ENCODE peak calls at places on chromosomes 2 and 18, in six cellular contexts. I is IMR-90, D is K562, X is colonic mucosa, Y is uterus, H is stomach. F is an unnamed sample. For H3K36me3, the result is how much of the 10 kb centered on the place peaks cover.

GRCh38 chr2:86000131-86000937 is 105.4 kb downstream of the POLR1A start:
- DNase-seq in I (no peak), D (peak), X (no peak), Y (no peak), H (no peak), F (no peak)

GRCh38 chr18:74252032-74252380 is 39.8 kb downstream of the CYB5A start:
- DNase-seq in I (peak), D (no peak), X (no peak), Y (no peak), H (no peak), F (no peak)

GRCh38 chr2:32773409-32773808 is 145.6 kb downstream of the TTC27 start:
- DNase-seq in I (no peak), D (no peak), X (no peak), Y (no peak), H (no peak), F (no peak)

GRCh38 chr2:234682492-234683228 is 185.8 kb upstream of the ARL4C start:
- DNase-seq in I (peak), D (no peak), X (no peak), Y (no peak), H (no peak), F (no peak)

GRCh38 chr2:84458436-84459027 is 548 bp downstream of the SUCLG1 start:
- DNase-seq in I (peak), D (peak), X (peak), Y (no peak), H (no peak), F (no peak)

GRCh38 chr2:20617892-20618467 is 32.9 kb downstream of the HS1BP3 start:
- DNase-seq in I (peak), D (peak), X (peak), Y (peak), H (peak), F (peak)

GRCh38 chr2:19682493-19682892 is 219.3 kb downstream of the TTC32 start:
- DNase-seq in I (peak), D (no peak), X (no peak), Y (no peak), H (no peak), F (no peak)

GRCh38 chr2:120605231-120605935 is 130.3 kb upstream of the GLI2 start:
- DNase-seq in I (peak), D (no peak), X (no peak), Y (no peak), H (no peak), F (peak)

GRCh38 chr2:140876015-140876414 is 1254.8 kb downstream of the LRP1B start:
- DNase-seq in I (no peak), D (no peak), X (no peak), Y (no peak), H (no peak), F (no peak)

GRCh38 chr2:220163486-220163885 is 536.1 kb downstream of the SLC4A3 start:
- DNase-seq in I (peak), D (no peak), X (no peak), Y (no peak), H (no peak), F (no peak)

GRCh38 chr2:222709191-222709891 is 37.9 kb downstream of the MOGAT1 start:
- DNase-seq in I (peak), D (peak), X (peak), Y (peak), H (peak), F (peak)

GRCh38 chr2:43076676-43077075 is 149.7 kb downstream of the ZFP36L2 start:
- DNase-seq in I (no peak), D (no peak), X (no peak), Y (no peak), H (no peak), F (no peak)

GRCh38 chr2:85802337-85803103 is 48.7 kb downstream of the ATOH8 start:
- DNase-seq in I (peak), D (no peak), X (no peak), Y (no peak), H (no peak), F (no peak)

GRCh38 chr18:9918016-9918680 is 4.3 kb downstream of the VAPA start:
- DNase-seq in I (peak), D (no peak), X (no peak), Y (no peak), H (no peak), F (no peak)

GRCh38 chr2:7269993-7270392 is 352.8 kb downstream of the RNF144A start:
- DNase-seq in I (no peak), D (no peak), X (no peak), Y (no peak), H (no peak), F (no peak)

DNA sequence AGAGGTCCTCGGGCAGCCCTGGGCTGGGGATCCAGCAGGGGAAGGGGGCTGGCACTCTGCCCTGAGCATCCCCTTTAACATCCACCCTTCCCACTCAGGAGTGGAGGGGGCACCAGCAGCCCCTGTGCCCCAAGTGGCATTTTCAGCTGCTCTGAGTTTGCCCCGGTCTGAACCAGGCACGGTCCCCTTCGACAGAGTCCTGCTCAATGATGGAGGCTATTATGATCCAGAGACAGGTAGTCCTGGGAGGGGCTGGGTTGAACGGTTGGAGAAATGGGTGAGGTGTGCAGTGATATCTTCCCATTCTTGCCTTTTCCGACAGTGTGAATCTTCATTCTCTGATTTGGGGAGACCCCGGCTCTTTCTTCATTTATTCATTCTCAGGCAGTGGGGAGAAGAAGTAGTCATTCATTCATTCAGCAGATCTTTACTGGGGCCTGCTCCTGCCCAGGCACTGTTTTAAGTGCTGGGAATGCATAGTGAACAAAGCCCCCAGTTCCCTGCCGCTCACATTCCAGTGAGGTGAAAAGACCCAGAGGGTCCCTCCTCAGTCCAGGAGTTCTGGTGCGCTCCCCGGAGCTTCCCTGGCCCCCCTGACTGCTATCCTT is 1.4 kb upstream of the KHK start:
- DNase-seq in I (no peak), D (no peak), X (no peak), Y (no peak), H (no peak), F (no peak)
- H3K4me3 ChIP-seq in I (no peak), D (peak), X (peak), Y (peak), H (peak), F (peak)

GRCh38 chr2:196876364-196876763 is 50.1 kb downstream of the PGAP1 start:
- DNase-seq in I (no peak), D (no peak), X (no peak), Y (no peak), H (no peak), F (no peak)

GRCh38 chr2:196875414-196875813 is 51.1 kb downstream of the PGAP1 start:
- DNase-seq in I (no peak), D (no peak), X (no peak), Y (no peak), H (no peak), F (no peak)
- H3K36me3 ChIP-seq in I (under half), D (under half), X (under half), Y (under half), H (half or more), F (half or more)

DNA sequence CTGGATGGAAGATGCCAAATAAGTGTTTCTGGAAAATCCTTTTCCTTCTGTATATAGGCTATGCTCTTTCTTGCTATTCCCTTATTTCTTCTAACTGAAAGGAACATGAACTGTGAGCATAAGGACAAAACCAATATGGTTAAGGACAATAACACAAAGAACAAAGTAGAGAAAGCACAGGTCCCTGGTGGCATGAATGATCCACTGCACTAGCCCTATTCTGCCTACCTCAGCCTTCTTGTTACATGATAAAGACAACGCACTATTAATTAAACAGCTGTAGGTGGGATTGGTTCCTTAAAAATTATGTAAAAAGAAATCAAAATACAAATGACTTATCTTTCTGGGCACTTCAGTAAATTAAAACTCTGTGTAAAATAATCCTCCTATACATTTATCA is 1.9 kb upstream of the WDR75 start:
- DNase-seq in I (no peak), D (no peak), X (no peak), Y (no peak), H (no peak), F (no peak)
- H3K4me3 ChIP-seq in I (no peak), D (no peak), X (no peak), Y (no peak), H (no peak), F (no peak)

DNA sequence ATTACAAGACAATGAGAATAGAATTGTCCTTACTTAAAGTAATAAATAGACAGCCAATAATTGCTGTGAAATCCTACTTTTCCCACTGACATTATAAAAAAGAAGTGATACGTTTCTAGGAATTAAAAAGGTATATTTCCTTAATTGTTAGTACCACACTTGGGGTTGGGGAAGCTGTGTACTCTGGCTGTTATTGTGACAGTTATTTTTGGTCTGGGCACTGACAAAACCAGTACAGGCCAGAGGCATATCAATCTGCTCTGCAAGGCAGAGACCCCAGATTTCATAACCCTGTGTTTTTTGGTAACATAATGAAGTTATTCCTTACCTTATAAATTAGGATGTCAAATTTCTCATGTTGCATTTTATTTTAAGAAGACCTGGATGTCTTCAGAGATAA is 66.5 kb downstream of the RAB10 start:
- DNase-seq in I (no peak), D (no peak), X (no peak), Y (no peak), H (no peak), F (no peak)
- H3K36me3 ChIP-seq in I (under half), D (half or more), X (under half), Y (under half), H (under half), F (under half)

GRCh38 chr2:207313947-207314346 is 148.2 kb upstream of the KLF7 start:
- DNase-seq in I (no peak), D (no peak), X (no peak), Y (no peak), H (no peak), F (no peak)

GRCh38 chr2:207312006-207312356 is 146.2 kb upstream of the KLF7 start:
- DNase-seq in I (no peak), D (no peak), X (no peak), Y (no peak), H (no peak), F (no peak)

GRCh38 chr2:207308519-207309224 is 142.9 kb upstream of the KLF7 start:
- DNase-seq in I (peak), D (no peak), X (no peak), Y (no peak), H (no peak), F (no peak)

GRCh38 chr2:207315131-207315530 is 149.4 kb upstream of the KLF7 start:
- DNase-seq in I (peak), D (no peak), X (no peak), Y (no peak), H (no peak), F (no peak)

GRCh38 chr2:207311316-207312005 is 145.7 kb upstream of the KLF7 start:
- DNase-seq in I (peak), D (peak), X (peak), Y (no peak), H (peak), F (no peak)
- H3K4me3 ChIP-seq in I (no peak), D (no peak), X (no peak), Y (no peak), H (no peak), F (no peak)

GRCh38 chr2:175066411-175066810 is 61.2 kb upstream of the CHN1 start:
- DNase-seq in I (no peak), D (no peak), X (no peak), Y (no peak), H (no peak), F (no peak)

GRCh38 chr2:175063741-175064140 is 58.6 kb upstream of the CHN1 start:
- DNase-seq in I (peak), D (no peak), X (no peak), Y (no peak), H (no peak), F (no peak)

GRCh38 chr2:175062787-175063585 is 57.8 kb upstream of the CHN1 start:
- DNase-seq in I (no peak), D (no peak), X (no peak), Y (no peak), H (no peak), F (no peak)

GRCh38 chr2:175064797-175065196 is 59.6 kb upstream of the CHN1 start:
- DNase-seq in I (no peak), D (no peak), X (no peak), Y (no peak), H (no peak), F (no peak)

GRCh38 chr2:175068534-175068933 is 63.4 kb upstream of the CHN1 start:
- DNase-seq in I (no peak), D (no peak), X (no peak), Y (no peak), H (no peak), F (no peak)
- H3K36me3 ChIP-seq in I (under half), D (under half), X (under half), Y (under half), H (under half), F (under half)

GRCh38 chr2:142914507-142915313 is 37.2 kb downstream of the KYNU start:
- DNase-seq in I (no peak), D (no peak), X (no peak), Y (no peak), H (no peak), F (no peak)
- H3K4me3 ChIP-seq in I (no peak), D (no peak), X (no peak), Y (no peak), H (no peak), F (no peak)

DNA sequence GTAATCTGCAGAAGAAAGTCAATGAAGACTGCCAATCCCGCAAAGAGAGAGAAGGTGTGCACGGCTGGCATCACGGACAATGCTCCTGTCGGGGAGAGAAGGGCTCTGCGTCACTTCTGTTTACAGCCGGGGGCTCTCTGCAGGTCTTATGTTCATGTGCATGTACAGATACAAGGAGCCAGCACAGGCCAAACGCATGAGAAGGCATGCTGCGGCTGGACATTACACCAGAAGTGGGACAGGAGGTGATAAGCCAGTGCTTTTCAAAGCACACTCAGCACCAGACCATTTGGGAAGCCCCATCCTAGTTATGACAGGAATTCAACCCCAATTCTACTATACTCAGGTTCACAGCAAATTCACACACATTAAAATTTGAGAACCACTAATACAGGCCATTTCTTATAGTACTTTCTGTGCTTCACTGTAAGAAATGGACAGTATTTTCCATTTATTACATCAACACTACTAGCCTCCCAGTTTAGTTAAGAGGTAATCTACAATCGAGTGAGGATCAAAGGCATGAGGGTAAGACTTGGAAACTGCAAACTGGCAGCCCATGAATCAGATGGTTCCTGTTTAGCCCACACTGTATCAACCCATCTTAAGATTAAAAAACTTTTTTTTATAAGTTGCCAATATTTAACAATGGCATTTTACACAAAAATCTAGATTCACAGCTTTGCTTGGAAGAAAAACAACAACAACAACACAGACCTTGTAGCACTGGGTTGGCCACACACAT is 38.2 kb downstream of the RMC1 start:
- DNase-seq in I (no peak), D (peak), X (no peak), Y (no peak), H (no peak), F (no peak)
- H3K36me3 ChIP-seq in I (half or more), D (half or more), X (under half), Y (under half), H (half or more), F (half or more)

GRCh38 chr18:41370740-41371623 is 584.1 kb upstream of the PIK3C3 start:
- DNase-seq in I (no peak), D (no peak), X (no peak), Y (no peak), H (no peak), F (no peak)
- H3K4me3 ChIP-seq in I (no peak), D (no peak), X (no peak), Y (no peak), H (no peak), F (no peak)

F was measured in left ventricle myocardium inferior.